ENCODE peak calls at places on chromosomes 5 and 9, in eight cellular contexts. Z is gastrocnemius medialis; Y is mammary epithelial cell; T is cardiac muscle cell; C is endodermal cell; N is K562; J is effector memory CD4-positive, alpha-beta T cell; V is tibial nerve. F is an unnamed sample.

GRCh38 chr9:125524522-125524921 is 182.5 kb downstream of the MAPKAP1 start:
- DNase-seq in T (peak; percentile 50), C (peak; percentile 85), Z (no peak), J (no peak), Y (no peak), N (no peak), V (no peak), F (no peak)

GRCh38 chr5:97097348-97098220 is 44.8 kb downstream of the LIX1 start:
- DNase-seq in C (no peak), V (no peak), J (no peak), Y (no peak), N (no peak), T (no peak), Z (no peak), F (no peak)

GRCh38 chr9:30757723-30758122 is 1626.7 kb upstream of the ACO1 start:
- DNase-seq in T (no peak), C (no peak), Y (no peak), N (no peak), V (no peak), J (no peak), Z (no peak), F (no peak)

GRCh38 chr9:130912932-130913598 is 16.5 kb upstream of the QRFP start:
- DNase-seq in N (peak; percentile 67), T (peak; percentile 59), Z (no peak), V (peak; percentile 31), C (no peak), Y (peak; percentile 79), J (no peak), F (no peak)

GRCh38 chr5:68251386-68251785 is 35.8 kb downstream of the PIK3R1 start:
- DNase-seq in Y (no peak), J (peak; percentile 26), T (peak; percentile 49), Z (no peak), N (no peak), V (no peak), C (peak; percentile 65), F (no peak)

GRCh38 chr9:101582593-101582992 is 12.2 kb downstream of the PPP3R2 start:
- DNase-seq in J (no peak), Z (no peak), V (no peak), T (no peak), C (no peak), Y (peak; percentile 31), N (no peak), F (no peak)

GRCh38 chr9:92790542-92791527 is 26.2 kb upstream of the BICD2 start:
- DNase-seq in N (peak; percentile 74), C (peak; percentile 93), J (peak; percentile 59), T (peak; percentile 84), Y (peak; percentile 76), Z (peak; percentile 49), V (peak; percentile 71), F (peak; percentile 76)

GRCh38 chr5:115850771-115851416 is 9.2 kb downstream of the AP3S1 start:
- DNase-seq in V (no peak), C (no peak), Y (no peak), J (no peak), N (no peak), T (peak; percentile 72), Z (no peak), F (no peak)

GRCh38 chr9:75086443-75087278 is 1.3 kb downstream of the NMRK1 start:
- DNase-seq in N (no peak), C (no peak), J (no peak), V (no peak), Y (no peak), T (no peak), Z (no peak), F (peak; percentile 61)

GRCh38 chr9:35000535-35001284 is 11.2 kb downstream of the DNAJB5 start:
- DNase-seq in T (no peak), N (no peak), C (peak; percentile 30), Z (no peak), Y (peak; percentile 78), J (no peak), V (no peak), F (no peak)

GRCh38 chr5:73447234-73448071 is 1.1 kb downstream of the FOXD1 start:
- DNase-seq in N (peak; percentile 46), T (peak; percentile 31), Z (no peak), Y (peak; percentile 65), V (no peak), J (no peak), C (peak; percentile 85), F (no peak)

GRCh38 chr5:106522296-106522695 is 1148.4 kb downstream of the EFNA5 start:
- DNase-seq in Z (no peak), Y (no peak), N (no peak), T (no peak), C (no peak), J (no peak), V (no peak), F (no peak)

GRCh38 chr9:96450613-96451544 is 910 bp downstream of the HABP4 start:
- DNase-seq in T (no peak), N (no peak), J (peak; percentile 35), C (peak; percentile 76), Y (peak; percentile 41), V (no peak), Z (peak; percentile 3), F (peak; percentile 50)

GRCh38 chr5:15914603-15915002 is 265.0 kb downstream of the MARCHF11 start:
- DNase-seq in V (no peak), Y (no peak), J (no peak), T (peak; percentile 49), Z (no peak), C (no peak), N (no peak), F (no peak)

GRCh38 chr9:72982161-72982799 is 29.4 kb upstream of the ALDH1A1 start:
- DNase-seq in N (no peak), Y (peak; percentile 21), J (no peak), T (no peak), V (no peak), C (no peak), Z (no peak), F (no peak)

GRCh38 chr5:1471240-1471853 is 26.1 kb upstream of the SLC6A3 start:
- DNase-seq in T (no peak), Y (no peak), J (no peak), V (no peak), N (no peak), Z (no peak), C (peak; percentile 36), F (no peak)

GRCh38 chr9:6711403-6711802 is 46.4 kb upstream of the KDM4C start:
- DNase-seq in N (no peak), V (no peak), C (no peak), Y (no peak), T (peak; percentile 27), J (no peak), Z (no peak), F (no peak)

GRCh38 chr9:111067472-111067871 is 29.2 kb upstream of the LPAR1 start:
- DNase-seq in V (no peak), J (no peak), Z (no peak), T (peak; percentile 44), N (no peak), Y (no peak), C (no peak), F (no peak)

GRCh38 chr5:72790188-72790587 is 26.3 kb upstream of the TNPO1 start:
- DNase-seq in V (no peak), C (no peak), Y (peak; percentile 26), Z (no peak), N (no peak), J (no peak), T (no peak), F (no peak)

GRCh38 chr9:33473216-33473615 is 508 bp downstream of the NOL6 start:
- DNase-seq in Y (no peak), T (no peak), Z (no peak), J (no peak), V (no peak), C (no peak), N (peak; percentile 4), F (no peak)

GRCh38 chr9:33471361-33471760 is 2.4 kb downstream of the NOL6 start:
- DNase-seq in N (no peak), Y (no peak), T (no peak), C (no peak), J (no peak), Z (no peak), V (no peak), F (no peak)

GRCh38 chr9:33469891-33470290 is 3.8 kb downstream of the NOL6 start:
- DNase-seq in J (no peak), Y (no peak), N (no peak), Z (no peak), C (no peak), V (no peak), T (no peak), F (no peak)

GRCh38 chr9:33473643-33474352 is at the start of gene NOL6:
- DNase-seq in N (peak; percentile 96), Z (peak; percentile 97), T (peak; percentile 100), J (peak; percentile 97), C (peak; percentile 99), Y (peak; percentile 99), V (peak; percentile 97), F (peak; percentile 100)

GRCh38 chr9:33472171-33472920 is 1.4 kb downstream of the NOL6 start:
- DNase-seq in V (no peak), Y (no peak), N (no peak), Z (no peak), T (no peak), J (no peak), C (no peak), F (no peak)
- H3K27ac ChIP-seq in V (no peak overlapping the region), Y (no peak overlapping the region), N (no peak overlapping the region), Z (no peak overlapping the region), T (no peak overlapping the region), J (no peak overlapping the region), C (no peak overlapping the region), F (no peak overlapping the region)

GRCh38 chr5:150402226-150402773 is 10.4 kb downstream of the CD74 start:
- DNase-seq in Z (no peak), J (no peak), C (no peak), N (no peak), T (no peak), Y (no peak), V (no peak), F (no peak)

GRCh38 chr5:150400327-150401075 is 12.2 kb downstream of the CD74 start:
- DNase-seq in C (no peak), Z (no peak), N (no peak), J (no peak), V (no peak), T (no peak), Y (no peak), F (no peak)

GRCh38 chr5:150401076-150401375 is 11.7 kb downstream of the CD74 start:
- DNase-seq in J (no peak), N (no peak), Y (no peak), T (no peak), Z (no peak), V (no peak), C (no peak), F (no peak)

GRCh38 chr5:150402901-150403342 is 9.8 kb downstream of the CD74 start:
- DNase-seq in J (no peak), Z (no peak), N (no peak), V (no peak), T (no peak), C (no peak), Y (no peak), F (no peak)

GRCh38 chr5:150401376-150402201 is 11.1 kb downstream of the CD74 start:
- DNase-seq in Y (no peak), V (no peak), N (no peak), J (no peak), Z (no peak), T (no peak), C (no peak), F (no peak)
- H3K36me3 ChIP-seq in Y (peaks cover 14% of the 10 kb centered on the region), V (no peaks in the 10 kb centered on the region), N (peaks cover 55% of the 10 kb centered on the region), J (peaks cover 70% of the 10 kb centered on the region), Z (no peaks in the 10 kb centered on the region), T (peaks cover 6% of the 10 kb centered on the region), C (peaks cover 39% of the 10 kb centered on the region), F (peaks cover 3% of the 10 kb centered on the region)

GRCh38 chr9:99101812-99102211 is 3.1 kb upstream of the TGFBR1 start:
- DNase-seq in V (no peak), C (no peak), Z (no peak), T (no peak), Y (no peak), N (no peak), J (no peak), F (no peak)
- H3K27ac ChIP-seq in V (no peak overlapping the region), C (no peak overlapping the region), Z (no peak overlapping the region), T (no peak overlapping the region), Y (no peak overlapping the region), N (no peak overlapping the region), J (no peak overlapping the region), F (no peak overlapping the region)

GRCh38 chr9:19085295-19085694 is 17.4 kb downstream of the HAUS6 start:
- DNase-seq in T (peak; percentile 7), J (no peak), Z (no peak), V (no peak), C (no peak), N (no peak), Y (no peak), F (peak; percentile 46)
- H3K36me3 ChIP-seq in T (peaks cover 49% of the 10 kb centered on the region), J (peaks cover 46% of the 10 kb centered on the region), Z (peaks cover 2% of the 10 kb centered on the region), V (no peaks in the 10 kb centered on the region), C (peaks cover 81% of the 10 kb centered on the region), N (peaks cover 70% of the 10 kb centered on the region), Y (peaks cover 36% of the 10 kb centered on the region), F (peaks cover 5% of the 10 kb centered on the region)